ENCODE peak calls at places on chromosomes 11 and 22, in ten cellular contexts. R, L, G, Z, Q, V, O, N, X and U are unnamed samples. For H3K9me3, the result is how much of the 10 kb centered on the place peaks cover.

GRCh38 chr11:2847511-2847910 is 38.1 kb downstream of the CDKN1C start:
- DNase-seq in R (no peak), L (no peak), G (no peak), Z (no peak), Q (no peak), V (no peak), O (no peak), N (no peak), X (no peak), U (no peak)

GRCh38 chr11:27052668-27053067 is 12.1 kb downstream of the BBOX1 start:
- DNase-seq in R (no peak), L (no peak), G (no peak), Z (no peak), Q (no peak), V (no peak), O (no peak), N (no peak), X (no peak), U (no peak)

GRCh38 chr11:118644496-118644895 is 35.0 kb downstream of the TREH start:
- DNase-seq in R (no peak), L (peak), G (no peak), Z (no peak), Q (no peak), V (no peak), O (no peak), N (no peak), X (no peak), U (no peak)

GRCh38 chr11:68528630-68529029 is 68.1 kb downstream of the PPP6R3 start:
- DNase-seq in R (no peak), L (no peak), G (no peak), Z (no peak), Q (no peak), V (no peak), O (no peak), N (peak), X (no peak), U (no peak)

GRCh38 chr11:118264568-118265470 is 722 bp upstream of the MPZL2 start:
- DNase-seq in R (no peak), L (no peak), G (no peak), Z (no peak), Q (no peak), V (no peak), O (no peak), N (no peak), X (no peak), U (no peak)

GRCh38 chr11:63868399-63869064 is 29.6 kb downstream of the MARK2 start:
- DNase-seq in R (no peak), L (no peak), G (no peak), Z (no peak), Q (no peak), V (no peak), O (no peak), N (no peak), X (no peak), U (no peak)

GRCh38 chr11:68762481-68762880 is 11.2 kb upstream of the TESMIN start:
- DNase-seq in R (no peak), L (no peak), G (no peak), Z (no peak), Q (no peak), V (no peak), O (no peak), N (no peak), X (no peak), U (no peak)

GRCh38 chr22:17706947-17707346 is 67.3 kb downstream of the BID start:
- DNase-seq in R (no peak), L (no peak), G (no peak), Z (no peak), Q (no peak), V (no peak), O (no peak), N (no peak), X (no peak), U (no peak)

GRCh38 chr22:47192651-47193437 is 430.4 kb downstream of the TBC1D22A start:
- DNase-seq in R (no peak), L (no peak), G (no peak), Z (no peak), Q (peak), V (peak), O (peak), N (no peak), X (no peak), U (no peak)

GRCh38 chr11:34891611-34892010 is 24.6 kb downstream of the APIP start:
- DNase-seq in R (no peak), L (no peak), G (no peak), Z (no peak), Q (no peak), V (no peak), O (no peak), N (no peak), X (no peak), U (no peak)

GRCh38 chr11:1310772-1311468 is 1.5 kb upstream of the TOLLIP start:
- DNase-seq in R (no peak), L (no peak), G (no peak), Z (peak), Q (no peak), V (no peak), O (no peak), N (no peak), X (no peak), U (peak)

GRCh38 chr22:36385491-36386350 is 2.0 kb downstream of the MYH9 start:
- DNase-seq in R (no peak), L (peak), G (no peak), Z (no peak), Q (peak), V (no peak), O (no peak), N (peak), X (peak), U (peak)

GRCh38 chr11:105763594-105763993 is 153.7 kb downstream of the GRIA4 start:
- DNase-seq in R (no peak), L (no peak), G (no peak), Z (no peak), Q (no peak), V (no peak), O (no peak), N (no peak), X (no peak), U (no peak)

GRCh38 chr11:115078461-115079438 is 400.4 kb downstream of the NXPE2 start:
- DNase-seq in R (no peak), L (no peak), G (no peak), Z (no peak), Q (no peak), V (no peak), O (no peak), N (no peak), X (no peak), U (no peak)

GRCh38 chr11:117189191-117189940 is 9.8 kb upstream of the TAGLN start:
- DNase-seq in R (no peak), L (peak), G (no peak), Z (no peak), Q (peak), V (no peak), O (no peak), N (no peak), X (no peak), U (no peak)

GRCh38 chr22:35446365-35446764 is 46.4 kb downstream of the MCM5 start:
- DNase-seq in R (peak), L (peak), G (no peak), Z (no peak), Q (no peak), V (no peak), O (no peak), N (no peak), X (peak), U (no peak)

GRCh38 chr22:39800790-39801540 is 92.6 kb downstream of the ENTHD1 start:
- DNase-seq in R (no peak), L (no peak), G (no peak), Z (no peak), Q (no peak), V (no peak), O (no peak), N (no peak), X (no peak), U (no peak)

GRCh38 chr11:19666951-19667350 is 45.7 kb upstream of the NAV2 start:
- DNase-seq in R (no peak), L (no peak), G (no peak), Z (no peak), Q (no peak), V (no peak), O (no peak), N (no peak), X (no peak), U (no peak)

GRCh38 chr11:132258865-132259264 is 888.5 kb downstream of the NTM start:
- DNase-seq in R (peak), L (no peak), G (no peak), Z (no peak), Q (no peak), V (no peak), O (no peak), N (no peak), X (peak), U (no peak)

GRCh38 chr22:35739642-35740041 is 22.0 kb downstream of the APOL5 start:
- DNase-seq in R (no peak), L (no peak), G (no peak), Z (no peak), Q (no peak), V (no peak), O (no peak), N (no peak), X (no peak), U (no peak)

GRCh38 chr11:34809191-34810106 is 106.7 kb downstream of the APIP start:
- DNase-seq in R (peak), L (no peak), G (no peak), Z (no peak), Q (no peak), V (no peak), O (no peak), N (peak), X (peak), U (no peak)

GRCh38 chr11:97557399-97557798 is 1167.6 kb downstream of the JRKL start:
- DNase-seq in R (no peak), L (no peak), G (no peak), Z (no peak), Q (no peak), V (no peak), O (no peak), N (no peak), X (no peak), U (no peak)

GRCh38 chr22:43455861-43456260 is 44.0 kb downstream of the MPPED1 start:
- DNase-seq in R (no peak), L (no peak), G (no peak), Z (no peak), Q (no peak), V (no peak), O (no peak), N (no peak), X (no peak), U (no peak)

GRCh38 chr11:78000193-78000592 is 5.7 kb upstream of the INTS4 start:
- DNase-seq in R (peak), L (no peak), G (no peak), Z (no peak), Q (peak), V (peak), O (peak), N (peak), X (peak), U (peak)

DNA sequence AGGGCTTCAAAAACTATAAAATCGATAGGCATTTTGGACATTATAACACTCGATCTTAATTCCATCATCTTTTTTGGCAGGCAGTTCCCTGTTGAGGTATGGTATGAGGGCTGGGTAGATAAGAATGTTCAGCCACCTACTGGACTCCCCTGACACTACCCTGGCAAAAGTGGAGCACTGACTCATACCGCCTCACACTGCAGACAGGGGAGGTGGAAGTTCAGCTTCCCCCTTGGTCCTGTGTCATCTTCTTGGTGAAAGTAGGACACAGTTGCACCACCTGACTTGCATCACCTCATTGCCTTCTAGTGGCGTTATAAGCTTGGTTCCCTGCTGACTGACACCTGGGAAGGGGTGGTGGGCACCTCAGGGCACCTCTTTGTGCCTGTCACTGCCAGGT is 30.4 kb downstream of the PAAF1 start:
- DNase-seq in R (peak), L (no peak), G (no peak), Z (no peak), Q (no peak), V (no peak), O (peak), N (no peak), X (peak), U (no peak)
- TF ChIP-seq CTCF in R (peak), L (no peak), G (peak), Z (peak), Q (no peak), V (peak), O (no peak), N (no peak), X (peak), U (no peak)

DNA sequence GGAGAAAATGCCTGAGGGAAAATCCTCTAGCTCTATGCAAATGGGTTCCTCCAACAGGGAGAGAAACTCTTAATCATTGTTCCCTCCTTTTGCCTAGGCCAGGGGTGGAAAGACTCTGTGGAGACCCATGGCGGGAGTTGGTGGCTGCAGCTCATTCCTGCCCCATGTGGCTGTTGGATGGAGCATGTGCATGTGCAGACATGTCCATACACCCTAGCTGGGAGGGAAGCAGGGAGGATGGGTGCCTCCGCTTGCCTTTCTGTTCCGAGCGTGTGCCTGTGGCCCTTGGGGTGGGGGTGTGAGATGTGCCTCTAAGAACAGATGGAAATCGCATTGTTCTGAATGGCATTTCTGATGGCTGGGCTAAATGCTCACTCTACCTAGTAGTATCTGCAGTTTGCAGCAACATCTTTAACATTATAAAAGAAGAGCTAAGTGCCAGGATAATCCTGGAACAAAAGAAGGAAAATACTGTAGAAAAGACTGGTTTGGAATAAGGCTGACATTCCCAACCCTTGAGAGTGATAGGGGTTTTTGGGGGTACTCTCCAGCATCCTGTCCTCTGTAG is 31.7 kb downstream of the METTL15 start:
- DNase-seq in R (no peak), L (no peak), G (no peak), Z (no peak), Q (no peak), V (no peak), O (no peak), N (no peak), X (no peak), U (no peak)
- H3K9me3 ChIP-seq in R (under half), L (under half), G (half or more), Z (under half), Q (under half), V (under half), O (under half), N (under half), X (under half), U (under half)

GRCh38 chr22:21984793-21985192 is 2.2 kb upstream of the TOP3B start:
- DNase-seq in R (peak), L (no peak), G (peak), Z (no peak), Q (no peak), V (peak), O (peak), N (no peak), X (peak), U (no peak)
- TF ChIP-seq CTCF in R (peak), L (no peak), G (peak), Z (peak), Q (no peak), V (peak), O (peak), N (no peak), X (peak), U (no peak)

GRCh38 chr11:122509899-122510298 is 145.6 kb upstream of the UBASH3B start:
- DNase-seq in R (no peak), L (peak), G (no peak), Z (no peak), Q (no peak), V (peak), O (no peak), N (no peak), X (no peak), U (no peak)

GRCh38 chr11:122509091-122509490 is 146.4 kb upstream of the UBASH3B start:
- DNase-seq in R (no peak), L (no peak), G (no peak), Z (no peak), Q (no peak), V (no peak), O (no peak), N (no peak), X (no peak), U (no peak)

GRCh38 chr11:122517403-122518379 is 137.8 kb upstream of the UBASH3B start:
- DNase-seq in R (no peak), L (no peak), G (no peak), Z (no peak), Q (no peak), V (no peak), O (no peak), N (no peak), X (no peak), U (no peak)

GRCh38 chr11:122516686-122517085 is 138.8 kb upstream of the UBASH3B start:
- DNase-seq in R (no peak), L (no peak), G (no peak), Z (no peak), Q (no peak), V (no peak), O (no peak), N (no peak), X (no peak), U (no peak)

GRCh38 chr11:122512688-122513087 is 142.8 kb upstream of the UBASH3B start:
- DNase-seq in R (no peak), L (no peak), G (no peak), Z (no peak), Q (no peak), V (no peak), O (no peak), N (no peak), X (no peak), U (no peak)
- H3K9me3 ChIP-seq in R (under half), L (under half), G (under half), Z (under half), Q (under half), V (under half), O (under half), N (under half), X (under half), U (under half)

DNA sequence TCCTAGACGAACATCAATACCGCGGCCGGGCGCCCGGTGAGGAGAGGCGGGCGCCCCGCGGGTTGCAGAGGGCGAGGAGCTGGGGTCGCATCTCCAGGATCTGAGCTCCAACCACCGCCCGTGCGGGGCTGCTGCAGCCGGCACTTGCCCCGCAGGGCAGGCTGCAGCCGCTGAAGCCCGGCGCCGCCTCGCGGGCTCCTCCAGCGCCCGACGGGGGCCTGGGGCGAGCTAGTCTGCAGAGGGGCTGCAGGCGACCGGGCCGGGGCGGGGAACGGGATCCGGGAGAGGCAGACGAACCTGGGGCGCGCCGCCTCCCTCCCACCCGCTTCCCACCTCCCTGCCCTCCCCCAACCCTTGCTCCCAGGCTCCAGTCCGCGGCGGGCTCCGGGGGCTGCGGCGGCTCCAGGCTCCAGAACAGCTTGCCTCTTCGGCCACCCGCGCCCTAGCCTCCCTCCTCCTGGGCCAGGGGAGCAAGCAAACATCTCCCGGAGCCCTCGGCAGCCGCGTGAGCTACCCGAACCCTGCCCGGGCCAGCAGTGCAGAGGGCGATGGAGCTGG is 858 bp downstream of the TENM4 start:
- DNase-seq in R (no peak), L (peak), G (no peak), Z (no peak), Q (no peak), V (peak), O (no peak), N (no peak), X (peak), U (no peak)
- TF ChIP-seq CTCF in R (no peak), L (no peak), G (no peak), Z (no peak), Q (no peak), V (peak), O (no peak), N (no peak), X (no peak), U (no peak)

DNA sequence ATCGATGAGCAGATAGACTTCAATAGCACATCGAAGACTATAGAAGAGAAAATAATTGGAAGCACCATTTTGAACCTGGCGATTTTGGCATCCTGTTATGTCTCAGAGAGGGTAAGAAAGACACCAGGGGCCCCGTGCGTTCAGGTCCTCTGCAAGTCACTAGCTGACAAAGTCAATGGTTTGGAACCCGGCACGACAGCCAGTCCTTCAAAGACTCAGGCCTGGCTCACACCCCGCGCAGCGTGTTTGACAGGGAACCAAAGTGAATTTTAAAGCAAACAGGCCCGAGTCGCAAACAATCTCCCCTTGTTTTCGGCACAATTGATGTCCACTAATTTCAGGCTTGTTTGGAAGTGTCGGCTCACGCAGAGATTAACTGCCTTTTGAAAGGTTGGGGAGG is 716.6 kb downstream of the BRD1 start:
- DNase-seq in R (no peak), L (no peak), G (no peak), Z (no peak), Q (no peak), V (no peak), O (no peak), N (no peak), X (no peak), U (no peak)
- H3K9me3 ChIP-seq in R (half or more), L (under half), G (under half), Z (under half), Q (under half), V (under half), O (under half), N (under half), X (half or more), U (under half)

GRCh38 chr11:79160786-79161403 is 279.9 kb downstream of the TENM4 start:
- DNase-seq in R (no peak), L (no peak), G (no peak), Z (no peak), Q (no peak), V (no peak), O (no peak), N (peak), X (peak), U (no peak)

GRCh38 chr11:79156031-79156430 is 284.8 kb downstream of the TENM4 start:
- DNase-seq in R (no peak), L (no peak), G (no peak), Z (no peak), Q (no peak), V (no peak), O (no peak), N (no peak), X (peak), U (no peak)

GRCh38 chr11:79157738-79158137 is 283.1 kb downstream of the TENM4 start:
- DNase-seq in R (no peak), L (no peak), G (no peak), Z (no peak), Q (no peak), V (no peak), O (no peak), N (no peak), X (peak), U (no peak)

GRCh38 chr11:79155237-79155636 is 285.6 kb downstream of the TENM4 start:
- DNase-seq in R (no peak), L (no peak), G (no peak), Z (no peak), Q (no peak), V (no peak), O (no peak), N (no peak), X (no peak), U (no peak)

GRCh38 chr11:79159657-79160450 is 281.0 kb downstream of the TENM4 start:
- DNase-seq in R (no peak), L (no peak), G (no peak), Z (no peak), Q (no peak), V (no peak), O (no peak), N (no peak), X (no peak), U (no peak)
- TF ChIP-seq CTCF in R (peak), L (no peak), G (no peak), Z (no peak), Q (peak), V (peak), O (no peak), N (peak), X (peak), U (no peak)

GRCh38 chr11:71201231-71201630 is 51.1 kb downstream of the SHANK2 start:
- DNase-seq in R (no peak), L (no peak), G (no peak), Z (no peak), Q (no peak), V (no peak), O (no peak), N (no peak), X (no peak), U (no peak)
- H3K9me3 ChIP-seq in R (under half), L (under half), G (under half), Z (under half), Q (under half), V (under half), O (under half), N (under half), X (under half), U (under half)